ENCODE peak calls at places on chromosomes 11 and 22, in seven cellular contexts. R is GM19239, L is fibroblast of mammary gland, F is ovary, K is NCI-H446, U is EL, D is AG09319. W is an unnamed sample.

GRCh38 chr11:119891392-119891791 is 162.4 kb upstream of the NECTIN1 start:
- DNase-seq in F (no peak), D (no peak), U (no peak), L (no peak), K (no peak), R (no peak), W (no peak)

GRCh38 chr11:114291381-114291780 is 4.8 kb upstream of the NNMT start:
- DNase-seq in F (no peak), U (peak; percentile 41), K (no peak), D (peak; percentile 20), R (no peak), L (peak; percentile 84), W (peak; percentile 78)

GRCh38 chr11:27933992-27934829 is 173.7 kb downstream of the KIF18A start:
- DNase-seq in L (peak; percentile 89), R (no peak), D (no peak), K (no peak), U (peak; percentile 100), F (no peak), W (peak; percentile 100)

GRCh38 chr11:17846852-17847453 is 112.4 kb downstream of the KCNC1 start:
- DNase-seq in L (peak; percentile 69), D (no peak), U (no peak), K (no peak), R (no peak), F (no peak), W (no peak)

GRCh38 chr11:125111341-125112234 is at the start of gene TMEM218:
- DNase-seq in F (peak; percentile 99), L (peak; percentile 99), R (peak; percentile 80), U (peak; percentile 99), K (peak; percentile 100), D (peak; percentile 98), W (peak; percentile 90)

GRCh38 chr22:50604256-50604580 is 3.6 kb downstream of the MAPK8IP2 start:
- DNase-seq in K (no peak), D (no peak), L (no peak), U (no peak), R (no peak), F (no peak), W (no peak)

GRCh38 chr11:69131644-69132300 is 24.0 kb upstream of the SMIM38 start:
- DNase-seq in F (peak; percentile 59), D (peak; percentile 36), R (no peak), L (peak; percentile 63), U (peak; percentile 75), K (no peak), W (peak; percentile 15)

GRCh38 chr11:76543006-76543703 is 98.3 kb downstream of the EMSY start:
- DNase-seq in D (no peak), L (peak; percentile 39), U (peak; percentile 16), K (no peak), F (no peak), R (no peak), W (no peak)